ENCODE peak calls at places on chromosomes 5 and 9, in four cellular contexts. K is PC-3, R is osteoblast, O is HCT116. P is an unnamed sample. For H3K4me1, the result is how much of the 10 kb centered on the place peaks cover.

GRCh38 chr5:128101676-128102075 is 18.1 kb downstream of the SLC12A2 start:
- DNase-seq in O (no peak), K (no peak), R (no peak), P (peak)

GRCh38 chr5:85472749-85473148 is 1088.1 kb upstream of the EDIL3 start:
- DNase-seq in O (no peak), K (no peak), R (no peak), P (no peak)

GRCh38 chr5:140481758-140482157 is 65.7 kb upstream of the EIF4EBP3 start:
- DNase-seq in O (no peak), R (peak), K (peak), P (peak)

GRCh38 chr9:109870365-109870764 is 90.4 kb downstream of the PALM2AKAP2 start:
- DNase-seq in K (no peak), R (no peak), O (no peak), P (no peak)

GRCh38 chr5:80554646-80555045 is 15.4 kb downstream of the ANKRD34B start:
- DNase-seq in K (no peak), R (no peak), O (no peak), P (no peak)

GRCh38 chr9:69822091-69822750 is 1.6 kb downstream of the CFAP95 start:
- DNase-seq in K (no peak), O (no peak), R (peak), P (peak)

GRCh38 chr5:93585753-93586385 is 2.8 kb downstream of the NR2F1 start:
- DNase-seq in R (peak), K (no peak), O (no peak), P (peak)

GRCh38 chr5:7394889-7395431 is 978 bp upstream of the ADCY2 start:
- DNase-seq in R (no peak), O (no peak), K (no peak), P (no peak)

GRCh38 chr5:1718669-1719068 is 81.0 kb downstream of the MRPL36 start:
- DNase-seq in O (peak), K (peak), R (no peak), P (peak)

GRCh38 chr5:111394580-111394979 is 117.8 kb downstream of the STARD4 start:
- DNase-seq in R (peak), O (no peak), K (peak), P (peak)

GRCh38 chr5:74185599-74185998 is 454.9 kb downstream of the ENC1 start:
- DNase-seq in K (no peak), O (no peak), R (no peak), P (no peak)

GRCh38 chr5:107389130-107389553 is 281.6 kb downstream of the EFNA5 start:
- DNase-seq in R (peak), K (peak), O (no peak), P (peak)

GRCh38 chr5:107248065-107248695 is 422.6 kb downstream of the EFNA5 start:
- DNase-seq in O (peak), R (peak), K (peak), P (peak)

GRCh38 chr9:120910643-120911042 is 16.0 kb downstream of the TRAF1 start:
- DNase-seq in O (no peak), K (peak), R (no peak), P (no peak)

GRCh38 chr5:16681761-16682335 is 65.1 kb upstream of the RETREG1 start:
- DNase-seq in K (no peak), O (no peak), R (no peak), P (no peak)

GRCh38 chr5:23446436-23446835 is 61.0 kb upstream of the PRDM9 start:
- DNase-seq in O (no peak), R (no peak), K (peak), P (peak)

GRCh38 chr5:3139596-3139995 is 388.1 kb upstream of the IRX2 start:
- DNase-seq in K (no peak), O (no peak), R (no peak), P (peak)

GRCh38 chr5:126972062-126972895 is 58.1 kb downstream of the MARCHF3 start:
- DNase-seq in K (no peak), R (no peak), O (no peak), P (no peak)

GRCh38 chr5:173020154-173020581 is 36.0 kb upstream of the CREBRF start:
- DNase-seq in O (no peak), K (no peak), R (no peak), P (no peak)

GRCh38 chr5:78108564-78108963 is 185.9 kb downstream of the AP3B1 start:
- DNase-seq in R (no peak), O (no peak), K (no peak), P (no peak)

GRCh38 chr9:109880276-109881169 is 100.5 kb downstream of the PALM2AKAP2 start:
- DNase-seq in K (peak), R (no peak), O (peak), P (peak)

GRCh38 chr9:78001946-78002731 is 29.5 kb downstream of the GNAQ start:
- DNase-seq in K (no peak), O (no peak), R (no peak), P (peak)

GRCh38 chr9:84570482-84571154 is 98.9 kb upstream of the NTRK2 start:
- DNase-seq in R (no peak), K (no peak), O (no peak), P (no peak)

GRCh38 chr5:1292846-1293415 is 1.9 kb downstream of the TERT start:
- DNase-seq in K (no peak), O (no peak), R (peak), P (no peak)

GRCh38 chr5:104859437-104859836 is 1296.8 kb upstream of the NUDT12 start:
- DNase-seq in O (no peak), K (no peak), R (no peak), P (no peak)

GRCh38 chr9:3032898-3033297 is 189.0 kb upstream of the PUM3 start:
- DNase-seq in O (no peak), K (no peak), R (peak), P (no peak)

GRCh38 chr9:105328872-105329728 is 84.6 kb downstream of the SLC44A1 start:
- DNase-seq in R (peak), K (no peak), O (no peak), P (peak)

GRCh38 chr9:105329729-105330082 is 85.3 kb downstream of the SLC44A1 start:
- DNase-seq in O (no peak), K (no peak), R (no peak), P (peak)

GRCh38 chr9:105331160-105331559 is 86.7 kb downstream of the SLC44A1 start:
- DNase-seq in R (no peak), K (no peak), O (no peak), P (no peak)

GRCh38 chr9:105330755-105331154 is 86.3 kb downstream of the SLC44A1 start:
- DNase-seq in O (no peak), K (no peak), R (no peak), P (no peak)

GRCh38 chr9:105330201-105330600 is 85.8 kb downstream of the SLC44A1 start:
- DNase-seq in R (peak), O (no peak), K (peak), P (peak)
- H3K4me2 ChIP-seq in R (peak), O (no peak), K (no peak), P (peak)

GRCh38 chr5:181259283-181259682 is 1.7 kb downstream of the TRIM52 start:
- DNase-seq in K (peak), O (no peak), R (no peak), P (no peak)

GRCh38 chr5:181255276-181255675 is 5.7 kb downstream of the TRIM52 start:
- DNase-seq in R (no peak), O (no peak), K (no peak), P (no peak)

GRCh38 chr5:181258576-181258975 is 2.4 kb downstream of the TRIM52 start:
- DNase-seq in R (no peak), O (no peak), K (no peak), P (no peak)

GRCh38 chr5:181259974-181260719 is 796 bp downstream of the TRIM52 start:
- DNase-seq in K (no peak), R (peak), O (no peak), P (peak)

DNA sequence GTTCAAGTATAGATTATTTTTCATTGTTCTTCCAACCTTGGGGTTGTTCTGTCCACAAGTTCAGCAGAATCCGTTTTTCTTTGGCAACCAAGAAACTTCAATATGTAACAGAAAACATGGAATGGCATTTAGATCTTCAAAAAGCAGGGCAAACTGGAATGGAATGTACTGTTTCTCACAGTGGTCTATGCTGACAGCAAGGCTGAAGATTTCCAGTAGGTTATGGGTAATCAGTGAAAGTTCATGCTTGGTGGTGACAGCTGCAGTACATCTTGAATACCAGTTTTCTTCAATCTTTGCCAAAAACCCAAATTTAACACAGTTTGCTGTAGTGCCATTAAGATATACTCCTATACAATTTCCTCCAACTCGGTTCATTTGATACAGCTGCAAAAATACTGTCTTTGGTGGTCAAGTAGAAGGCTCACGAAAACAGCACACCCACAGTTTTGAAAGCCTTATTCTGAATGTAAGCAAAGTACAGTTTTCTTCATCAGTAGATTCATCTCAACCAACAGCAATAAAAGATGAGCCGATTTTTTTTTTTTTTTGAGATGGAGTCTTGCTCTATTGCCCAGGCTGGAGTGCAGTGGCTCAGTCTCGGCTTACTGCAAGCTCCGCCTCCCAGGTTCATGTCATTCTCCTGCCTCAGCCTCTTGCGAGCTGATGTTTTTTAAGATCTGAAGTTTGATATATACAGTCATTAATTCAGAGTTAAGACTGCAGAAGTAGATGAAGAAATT is 4.9 kb downstream of the TRIM52 start:
- DNase-seq in O (no peak), R (no peak), K (no peak), P (no peak)
- H3K4me1 ChIP-seq in O (under half), R (under half), K (under half), P (under half)

GRCh38 chr9:111352545-111352944 is 22.5 kb upstream of the OR2K2 start:
- DNase-seq in O (no peak), K (no peak), R (no peak), P (no peak)

GRCh38 chr9:111350556-111350955 is 20.5 kb upstream of the OR2K2 start:
- DNase-seq in O (no peak), K (peak), R (peak), P (no peak)

GRCh38 chr9:111349766-111350165 is 19.7 kb upstream of the OR2K2 start:
- DNase-seq in K (peak), O (no peak), R (no peak), P (no peak)

DNA sequence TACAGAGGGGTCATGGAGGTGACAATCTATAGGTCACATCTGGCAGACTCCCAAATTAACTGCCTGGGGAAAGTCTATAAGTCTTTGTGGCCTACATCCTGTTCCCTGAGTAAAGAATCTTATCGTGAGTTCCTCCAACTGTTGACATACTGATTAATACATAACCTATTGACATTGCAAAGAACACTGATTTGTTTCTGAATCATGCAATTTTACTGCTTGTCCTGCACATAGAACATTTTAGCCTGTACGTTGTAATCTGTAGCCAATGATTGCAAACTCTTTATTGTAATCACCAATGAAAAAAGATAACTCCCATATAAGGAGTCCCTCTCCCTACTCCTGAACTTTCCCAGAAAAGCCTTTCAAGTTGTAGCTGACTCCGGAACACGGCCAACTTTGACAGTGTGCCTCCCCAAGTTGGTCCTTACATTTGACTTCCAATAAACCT is 18.8 kb upstream of the OR2K2 start:
- DNase-seq in O (no peak), K (peak), R (no peak), P (no peak)
- H3K4me2 ChIP-seq in O (no peak), K (peak), R (no peak), P (no peak)

DNA sequence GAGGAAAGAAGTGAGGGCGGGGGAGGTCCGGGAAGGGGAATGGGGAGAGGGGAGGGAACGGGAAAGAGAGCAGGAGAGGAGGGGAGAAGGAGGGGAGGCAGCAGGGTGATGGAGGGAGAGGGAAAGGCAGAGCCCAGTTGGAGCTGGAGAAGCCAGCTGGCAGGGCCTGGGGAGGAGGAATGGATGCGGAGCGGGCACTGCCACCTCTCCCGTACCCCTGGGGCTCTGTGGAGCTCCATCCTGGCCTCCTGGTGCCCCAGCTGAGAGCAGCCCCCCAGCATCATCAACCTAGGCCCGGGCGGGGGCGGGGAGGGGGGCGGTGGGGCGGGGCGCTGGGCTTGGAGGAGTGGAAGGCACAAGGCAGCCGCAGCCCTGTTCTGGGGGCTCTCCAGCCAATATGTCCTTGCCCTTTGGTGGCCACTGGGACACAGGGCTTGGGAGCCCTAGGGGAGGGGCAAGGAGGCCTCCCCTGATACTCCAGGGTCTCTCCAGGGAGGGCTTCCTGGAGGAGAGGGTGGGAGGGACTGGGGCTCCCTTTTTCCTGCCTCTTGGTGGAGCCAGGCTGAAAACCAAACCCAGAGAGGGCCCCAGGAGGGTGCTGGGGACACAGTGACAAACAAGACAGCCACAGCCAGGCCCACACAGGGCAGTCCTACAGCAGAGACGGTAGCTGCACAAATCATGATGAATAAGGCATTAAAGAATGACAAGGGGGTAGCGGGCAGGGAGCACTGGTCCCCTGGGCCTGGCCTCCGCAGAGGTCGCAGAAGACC is 123.7 kb downstream of the C9orf50 start:
- DNase-seq in O (no peak), K (no peak), R (peak), P (peak)
- H3K4me1 ChIP-seq in O (half or more), K (under half), R (under half), P (under half)

DNA sequence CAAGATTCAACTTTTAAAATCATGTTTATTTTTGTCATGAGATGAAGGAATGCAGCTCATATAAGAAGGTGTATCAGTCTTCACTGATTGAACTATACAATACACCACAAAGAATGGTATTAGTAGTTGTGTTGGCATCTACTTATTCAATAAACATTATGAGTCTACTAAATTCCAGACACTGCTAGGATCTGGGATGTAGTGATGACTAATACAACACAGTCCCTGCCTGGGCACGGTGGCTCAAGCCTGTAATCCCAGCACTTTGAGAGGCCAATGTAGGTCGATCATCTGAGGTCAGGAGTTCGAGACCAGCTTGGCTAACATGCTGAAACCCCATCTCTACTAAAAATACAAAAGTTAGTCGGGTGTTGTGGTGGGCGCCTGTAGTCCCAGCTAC is 171.4 kb upstream of the NFIB start:
- DNase-seq in O (no peak), R (no peak), K (peak), P (peak)
- H3K4me2 ChIP-seq in O (no peak), R (no peak), K (no peak), P (no peak)

DNA sequence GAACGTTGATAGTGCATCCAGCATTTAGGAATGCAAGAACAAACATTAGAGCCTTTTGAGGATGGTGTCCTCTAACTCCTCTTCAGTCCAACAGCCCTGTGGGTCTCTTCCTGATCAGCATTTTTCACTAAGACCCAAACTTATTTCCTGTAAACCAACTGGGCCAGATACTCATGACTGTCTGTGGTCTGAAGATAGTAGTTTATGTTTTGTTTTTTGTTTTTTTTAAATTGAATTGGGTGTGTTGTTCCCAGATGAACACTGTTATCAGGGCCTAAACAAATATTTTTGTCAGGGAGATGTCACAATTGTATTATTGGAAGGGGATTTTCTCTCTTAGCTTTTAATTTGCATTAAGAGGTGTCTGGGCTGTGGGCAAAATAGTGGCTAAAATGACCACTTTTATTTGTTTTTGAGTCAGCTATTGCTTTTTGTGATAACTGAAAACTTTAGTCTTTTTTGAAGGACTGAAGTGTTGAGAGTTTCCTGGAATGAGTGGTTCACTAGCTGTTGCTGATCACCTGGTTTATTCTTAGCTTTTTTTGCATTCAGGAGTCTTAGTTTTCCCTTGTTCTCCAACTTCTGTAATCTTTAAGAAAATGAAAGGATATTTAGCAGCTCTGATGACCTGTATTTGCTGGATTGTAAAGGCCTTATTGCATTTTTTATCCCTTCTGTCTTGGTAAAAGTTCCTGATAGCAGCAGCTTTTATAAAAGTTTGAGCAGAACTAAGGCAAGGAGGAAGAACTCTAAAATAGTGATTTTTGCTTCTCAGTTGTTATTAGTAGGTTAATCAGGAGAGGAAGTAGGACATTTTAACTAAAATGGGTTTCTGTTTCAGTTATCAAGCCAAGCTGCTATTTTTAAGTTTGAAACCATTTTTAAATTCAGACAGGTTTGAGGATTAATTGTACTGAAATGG is 5.5 kb downstream of the MAN2A1 start:
- DNase-seq in K (no peak), O (no peak), R (no peak), P (no peak)
- H3K4me1 ChIP-seq in K (under half), O (under half), R (under half), P (under half)

DNA sequence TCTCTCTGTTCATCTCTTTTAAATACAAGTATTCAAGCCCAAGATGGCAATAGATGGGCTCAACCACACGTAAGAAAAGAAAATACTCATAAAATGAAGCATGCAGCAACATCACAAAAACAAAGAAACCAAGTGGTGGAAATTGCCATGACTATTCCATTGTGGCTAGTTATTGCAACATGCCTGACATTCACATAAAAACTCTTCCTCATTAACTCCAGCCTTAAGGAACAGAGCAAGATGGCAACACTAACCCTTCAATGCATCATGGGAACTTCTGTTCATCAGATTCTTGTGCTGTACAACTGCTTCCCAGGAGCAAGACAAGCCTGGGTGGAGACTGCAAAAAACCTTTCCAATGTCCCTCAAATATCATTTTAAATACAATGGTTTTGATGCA is 1.4 kb upstream of the GLIS3 start:
- DNase-seq in O (no peak), K (peak), R (peak), P (peak)
- H3K4me2 ChIP-seq in O (no peak), K (peak), R (peak), P (peak)

P was measured in GM23248.